ENCODE peak calls at places on chromosomes 2 and 18, in ten cellular contexts. R is endothelial cell of umbilical vein, P is tibial artery, G is GM06990, H is GM23338, N is PC-9, J is bronchial epithelial cell, O is IMR-90, I is brain microvascular endothelial cell, L is lower leg skin. B is an unnamed sample.

GRCh38 chr2:232411901-232412629 is 5.4 kb downstream of the ALPG start:
- DNase-seq in L (no peak), I (no peak), R (no peak), O (no peak), J (no peak), H (no peak), G (no peak), P (no peak), N (no peak), B (no peak)

GRCh38 chr18:37124511-37124910 is 295.6 kb downstream of the KIAA1328 start:
- DNase-seq in P (no peak), N (no peak), G (peak), R (no peak), J (peak), O (no peak), L (no peak), I (no peak), H (no peak), B (no peak)

GRCh38 chr2:95374916-95375471 is 27.5 kb upstream of the FAHD2A start:
- DNase-seq in L (no peak), R (no peak), N (no peak), G (no peak), H (no peak), P (peak), I (no peak), J (no peak), O (peak), B (peak)

GRCh38 chr2:157251932-157252331 is 5.6 kb upstream of the GALNT5 start:
- DNase-seq in P (no peak), J (no peak), O (no peak), N (no peak), H (no peak), I (no peak), R (no peak), G (no peak), L (no peak), B (no peak)

GRCh38 chr2:54569745-54570296 is 113.7 kb downstream of the SPTBN1 start:
- DNase-seq in I (no peak), J (peak), O (no peak), L (no peak), H (no peak), N (no peak), P (no peak), R (no peak), G (peak), B (peak)

GRCh38 chr2:238720232-238720672 is 127.6 kb upstream of the TWIST2 start:
- DNase-seq in O (peak), R (peak), L (peak), H (peak), I (peak), P (peak), G (no peak), J (peak), N (peak), B (peak)

GRCh38 chr2:46117994-46118393 is 179.2 kb upstream of the EPAS1 start:
- DNase-seq in I (no peak), J (peak), H (no peak), L (no peak), G (no peak), R (no peak), N (no peak), P (no peak), O (no peak), B (no peak)

GRCh38 chr2:230875347-230876315 is 10.9 kb downstream of the ITM2C start:
- DNase-seq in J (no peak), H (no peak), I (no peak), O (no peak), N (no peak), P (peak), R (no peak), L (no peak), G (no peak), B (no peak)

GRCh38 chr2:121599963-121600651 is 49.2 kb downstream of the CLASP1 start:
- DNase-seq in G (peak), P (no peak), N (no peak), L (no peak), J (no peak), H (no peak), R (no peak), O (peak), I (no peak), B (no peak)

GRCh38 chr2:121598087-121598486 is 51.2 kb downstream of the CLASP1 start:
- DNase-seq in R (no peak), G (no peak), N (no peak), P (no peak), O (no peak), I (no peak), L (no peak), H (no peak), J (peak), B (no peak)

GRCh38 chr2:121595012-121595891 is 54.0 kb downstream of the CLASP1 start:
- DNase-seq in R (no peak), G (no peak), N (no peak), J (peak), P (no peak), L (no peak), I (no peak), O (no peak), H (no peak), B (no peak)

GRCh38 chr2:121591199-121591598 is 58.1 kb downstream of the CLASP1 start:
- DNase-seq in I (no peak), P (no peak), R (no peak), L (no peak), O (no peak), J (no peak), N (no peak), H (no peak), G (no peak), B (no peak)

DNA sequence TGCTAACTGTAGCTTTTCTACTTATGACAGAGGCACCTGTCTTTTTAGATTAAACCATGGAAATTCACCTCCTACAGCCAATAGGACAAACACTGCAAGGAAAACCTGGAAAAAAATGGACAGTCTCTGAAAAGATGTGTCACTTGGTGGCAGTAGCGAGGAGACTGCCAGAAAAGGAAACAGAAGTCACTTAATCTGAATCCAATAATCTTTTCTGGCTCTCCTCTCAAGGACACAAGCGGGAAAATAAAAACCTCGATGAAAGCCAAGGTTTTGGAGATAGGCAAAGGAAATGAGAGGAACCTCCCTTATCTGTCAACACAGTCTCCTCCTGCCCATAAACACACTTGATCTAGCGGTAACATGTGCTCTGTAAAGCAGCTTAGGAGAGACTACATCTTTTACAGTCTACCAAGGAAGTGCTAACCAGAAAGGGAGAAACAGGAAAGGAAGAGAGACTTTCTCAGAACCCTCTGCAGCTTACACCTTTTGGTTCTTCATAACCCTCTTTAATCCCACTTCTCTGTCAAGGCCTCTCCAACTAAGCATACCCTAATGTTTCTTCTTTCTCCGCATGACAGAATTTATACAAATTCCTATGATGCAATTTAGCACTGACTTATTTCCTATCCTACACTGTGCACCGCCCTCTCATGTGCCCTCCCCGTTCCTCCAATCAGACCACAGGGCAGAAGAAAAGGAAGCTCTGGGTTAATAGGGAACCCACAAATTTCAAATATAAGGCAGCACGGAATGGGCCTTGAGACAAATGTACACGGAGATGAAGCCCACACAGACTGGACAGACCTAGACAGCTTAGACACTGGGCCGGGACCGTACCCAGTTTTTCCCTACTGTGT is 52.8 kb downstream of the CLASP1 start:
- DNase-seq in L (peak), H (peak), N (peak), O (peak), I (peak), P (peak), R (peak), J (peak), G (peak), B (peak)
- H3K4me3 ChIP-seq in L (no peak), H (no peak), N (no peak), O (peak), I (peak), P (no peak), R (peak), J (peak), G (peak), B (no peak)

DNA sequence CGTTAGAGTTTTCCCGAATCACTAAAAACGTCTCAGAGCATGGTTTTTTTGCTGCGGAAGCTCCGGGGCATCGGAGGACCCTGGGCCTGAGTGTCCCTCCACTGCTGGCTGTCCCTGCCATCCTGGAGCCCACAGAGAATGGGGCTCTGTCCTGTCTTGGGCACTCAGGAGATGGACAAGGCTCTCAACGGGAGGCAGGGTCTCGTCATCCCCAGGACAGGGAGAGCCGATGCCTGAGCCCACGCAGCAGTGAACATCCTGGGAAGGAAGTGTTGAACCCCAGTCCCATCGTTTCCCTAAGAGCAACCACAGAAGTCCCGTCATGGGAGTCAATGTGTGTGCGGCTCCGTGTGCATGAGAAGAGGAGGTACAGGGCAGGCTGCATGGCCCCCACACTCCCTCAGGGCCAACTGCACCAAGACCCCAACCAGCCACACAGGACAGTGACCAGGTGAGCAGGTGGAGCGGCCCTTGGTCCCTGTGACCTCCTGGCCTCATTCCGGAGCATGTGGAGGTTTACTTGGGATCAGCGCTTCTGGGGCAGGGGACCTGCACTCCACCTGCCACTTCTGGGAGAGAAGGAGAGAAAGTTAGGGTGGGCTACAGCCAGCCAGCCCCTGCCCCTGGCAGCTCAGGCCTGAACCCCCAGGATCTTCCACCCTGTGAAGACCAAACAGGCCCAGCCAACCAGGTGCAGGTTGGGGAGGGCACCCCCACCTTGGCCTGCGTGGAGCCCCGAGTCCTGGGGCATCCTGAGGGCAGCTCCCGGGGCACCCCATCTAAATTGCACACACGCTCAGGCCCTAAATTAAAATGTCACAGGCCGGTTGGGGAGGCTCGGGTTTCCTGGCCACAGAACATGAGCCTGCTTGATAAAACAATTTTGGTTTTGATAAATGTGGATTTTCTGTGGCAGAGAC is 3.1 kb upstream of the SNED1 start:
- DNase-seq in N (no peak), O (no peak), L (no peak), R (no peak), J (no peak), G (no peak), P (no peak), I (no peak), H (no peak), B (no peak)
- H3K4me3 ChIP-seq in N (no peak), O (no peak), L (no peak), R (no peak), J (no peak), G (no peak), P (no peak), I (no peak), H (no peak), B (no peak)

GRCh38 chr2:205687018-205687956 is 5.0 kb downstream of the NRP2 start:
- DNase-seq in O (no peak), N (no peak), G (no peak), I (no peak), R (no peak), H (no peak), P (no peak), L (no peak), J (peak), B (no peak)

GRCh38 chr2:205684871-205685313 is 2.6 kb downstream of the NRP2 start:
- DNase-seq in G (no peak), R (peak), O (peak), I (no peak), H (peak), L (no peak), P (no peak), J (no peak), N (no peak), B (no peak)

GRCh38 chr2:205688417-205689200 is 6.3 kb downstream of the NRP2 start:
- DNase-seq in J (no peak), L (no peak), I (no peak), G (no peak), P (no peak), H (no peak), O (peak), N (no peak), R (peak), B (no peak)

GRCh38 chr2:205685314-205686230 is 3.3 kb downstream of the NRP2 start:
- DNase-seq in L (no peak), I (no peak), H (peak), N (peak), R (peak), O (peak), J (peak), G (no peak), P (no peak), B (no peak)

GRCh38 chr2:205686231-205687017 is 4.1 kb downstream of the NRP2 start:
- DNase-seq in R (peak), I (no peak), G (no peak), P (no peak), L (no peak), O (peak), H (peak), N (no peak), J (no peak), B (no peak)
- H3K4me3 ChIP-seq in R (peak), I (peak), G (peak), P (peak), L (peak), O (peak), H (peak), N (peak), J (peak), B (no peak)

GRCh38 chr2:131033786-131034121 is 59.5 kb downstream of the FAM168B start:
- DNase-seq in L (no peak), N (no peak), I (no peak), J (no peak), H (no peak), G (no peak), R (no peak), P (no peak), O (no peak), B (no peak)

GRCh38 chr2:131036269-131036668 is 57.0 kb downstream of the FAM168B start:
- DNase-seq in L (peak), G (no peak), R (no peak), H (no peak), I (no peak), P (no peak), O (no peak), N (no peak), J (no peak), B (no peak)

GRCh38 chr2:131035826-131036231 is 57.4 kb downstream of the FAM168B start:
- DNase-seq in H (no peak), P (no peak), L (no peak), O (no peak), N (no peak), G (no peak), I (no peak), J (no peak), R (no peak), B (no peak)

GRCh38 chr2:131035112-131035825 is 58.0 kb downstream of the FAM168B start:
- DNase-seq in R (no peak), I (no peak), P (no peak), N (no peak), H (peak), J (no peak), G (no peak), O (no peak), L (no peak), B (no peak)

DNA sequence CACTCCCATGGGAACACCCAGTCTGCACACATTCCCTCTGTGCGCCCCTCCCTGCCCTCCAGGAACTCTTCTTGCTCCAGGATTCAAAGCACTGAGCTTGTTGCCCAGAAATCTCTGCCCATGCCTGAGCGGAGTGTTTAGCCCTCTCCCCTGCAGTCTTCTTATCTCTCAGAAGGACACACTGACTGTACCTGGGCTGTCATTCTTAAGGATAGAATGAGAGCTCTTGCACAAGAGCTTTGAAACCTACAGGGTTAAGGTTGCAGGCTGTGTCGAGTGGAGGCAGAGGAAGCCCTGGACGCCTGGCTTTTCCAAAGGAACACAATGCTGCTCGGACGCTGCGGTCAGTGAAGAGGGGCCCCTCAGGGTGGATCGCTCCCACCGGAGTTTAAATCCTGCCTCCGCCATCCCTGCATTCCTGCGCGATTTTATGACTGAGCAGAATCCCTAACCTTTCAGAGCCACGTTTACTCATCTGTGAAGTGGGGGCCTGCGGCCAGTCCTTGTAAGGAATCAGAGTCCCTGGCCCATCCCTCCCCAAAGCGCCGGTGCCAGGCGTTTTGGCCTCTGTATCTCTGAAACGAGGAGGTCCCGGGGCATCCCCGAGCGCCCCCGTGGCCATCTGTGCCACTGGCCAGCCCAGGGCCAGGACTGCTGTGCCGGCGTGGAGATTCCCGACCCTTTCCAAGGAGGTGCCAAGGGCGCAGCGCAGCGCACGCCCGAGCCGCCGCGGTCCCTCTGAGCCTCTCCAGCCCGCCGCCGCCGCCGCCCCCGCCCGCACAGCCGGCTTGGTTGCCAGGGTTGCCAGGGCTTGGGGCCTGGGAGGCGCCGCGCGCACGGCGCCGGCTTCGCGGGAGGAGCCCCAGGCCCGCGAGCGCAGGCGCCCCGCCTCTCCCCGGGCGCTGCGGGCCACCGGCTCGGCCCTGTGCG is 58.9 kb downstream of the FAM168B start:
- DNase-seq in G (no peak), R (no peak), I (no peak), N (peak), J (peak), L (no peak), H (peak), P (no peak), O (peak), B (no peak)
- H3K4me3 ChIP-seq in G (no peak), R (no peak), I (peak), N (no peak), J (peak), L (no peak), H (peak), P (peak), O (peak), B (no peak)

GRCh38 chr2:219416938-219417337 is 1.2 kb upstream of the DES start:
- DNase-seq in R (no peak), N (no peak), P (no peak), L (no peak), H (no peak), J (no peak), I (no peak), O (no peak), G (no peak), B (no peak)
- H3K4me3 ChIP-seq in R (no peak), N (no peak), P (no peak), L (no peak), H (no peak), J (no peak), I (no peak), O (no peak), G (no peak), B (no peak)